ENCODE peak calls at places on chromosome 14, in eight cellular contexts. N, Q, B, Y, U, X, V and T are unnamed samples.
A peak's percentile ranks its signal among the peaks of the same experiment; 100 is the strongest.

GRCh38 chr14:65927871-65928270 is 515.3 kb downstream of the FUT8 start:
- DNase-seq in Q (no peak), U (no peak), N (no peak), V (no peak), Y (no peak), X (no peak), B (peak; percentile 78), T (no peak)

GRCh38 chr14:92783813-92784431 is 10.2 kb upstream of the GOLGA5 start:
- DNase-seq in V (peak; percentile 68), U (peak; percentile 60), Y (no peak), N (peak; percentile 60), Q (peak; percentile 40), B (no peak), X (no peak), T (peak; percentile 27)

GRCh38 chr14:20684662-20685456 is 499 bp downstream of the RNASE4 start:
- DNase-seq in N (no peak), Y (no peak), V (no peak), Q (no peak), U (no peak), B (no peak), X (peak; percentile 46), T (no peak)

GRCh38 chr14:23436327-23437141 is 1.1 kb upstream of the MYH7 start:
- DNase-seq in U (no peak), V (no peak), Q (no peak), X (peak; percentile 93), Y (no peak), B (no peak), N (no peak), T (no peak)

GRCh38 chr14:84107835-84108343 is 1422.1 kb upstream of the FLRT2 start:
- DNase-seq in Y (no peak), V (no peak), U (no peak), B (no peak), X (no peak), N (no peak), Q (no peak), T (no peak)

GRCh38 chr14:25006961-25007795 is 42.8 kb downstream of the STXBP6 start:
- DNase-seq in X (no peak), Y (no peak), V (no peak), Q (peak; percentile 21), U (peak; percentile 52), B (no peak), N (no peak), T (no peak)

GRCh38 chr14:65228956-65229355 is 126.6 kb upstream of the MAX start:
- DNase-seq in Q (no peak), B (no peak), U (no peak), N (no peak), X (no peak), Y (no peak), V (no peak), T (no peak)

GRCh38 chr14:80664576-80664975 is 277.0 kb downstream of the CEP128 start:
- DNase-seq in V (no peak), Y (no peak), X (no peak), B (no peak), N (no peak), U (no peak), Q (no peak), T (no peak)

GRCh38 chr14:95359974-95360826 is 40.5 kb upstream of the CLMN start:
- DNase-seq in U (peak; percentile 88), B (no peak), V (no peak), Y (no peak), N (peak; percentile 55), X (peak; percentile 96), Q (no peak), T (peak; percentile 62)

GRCh38 chr14:60003991-60004390 is 84.0 kb downstream of the LRRC9 start:
- DNase-seq in Q (no peak), U (no peak), Y (no peak), N (no peak), B (no peak), X (no peak), V (no peak), T (no peak)

GRCh38 chr14:88872976-88873375 is 48.5 kb downstream of the TTC8 start:
- DNase-seq in Y (no peak), V (no peak), Q (no peak), B (no peak), U (peak; percentile 75), X (peak; percentile 71), N (no peak), T (no peak)

GRCh38 chr14:100533647-100534485 is 53.4 kb downstream of the BEGAIN start:
- DNase-seq in X (peak; percentile 86), N (no peak), B (no peak), U (no peak), V (no peak), Q (no peak), Y (peak; percentile 6), T (peak; percentile 13)

GRCh38 chr14:70098257-70098809 is 90.4 kb downstream of the SLC8A3 start:
- DNase-seq in B (no peak), X (peak; percentile 83), V (no peak), U (no peak), N (no peak), Q (no peak), Y (no peak), T (no peak)

GRCh38 chr14:81465507-81466228 is 65.5 kb upstream of the STON2 start:
- DNase-seq in U (no peak), Q (no peak), Y (no peak), B (no peak), V (no peak), N (no peak), X (no peak), T (no peak)